ENCODE peak calls at places on chromosome 21, in six cellular contexts. J, W, D, V, A and H are unnamed samples.

GRCh38 chr21:35438643-35439404 is 389.7 kb upstream of the RUNX1 start:
- DNase-seq in A (no peak), V (peak; percentile 16), W (no peak), J (peak; percentile 19), D (no peak), H (no peak)

GRCh38 chr21:36385909-36386642 is 884 bp downstream of the CHAF1B start:
- DNase-seq in D (no peak), W (no peak), A (no peak), J (no peak), V (no peak), H (no peak)

GRCh38 chr21:31255846-31256395 is 88.1 kb downstream of the TIAM1 start:
- DNase-seq in W (no peak), A (no peak), D (no peak), J (no peak), V (no peak), H (no peak)

GRCh38 chr21:38809170-38809878 is 3.6 kb downstream of the ETS2 start:
- DNase-seq in D (no peak), V (no peak), W (no peak), A (no peak), J (no peak), H (no peak)

GRCh38 chr21:45514311-45515021 is 27.8 kb downstream of the SLC19A1 start:
- DNase-seq in A (no peak), J (no peak), V (no peak), W (no peak), D (no peak), H (no peak)

GRCh38 chr21:37767984-37768383 is 148.3 kb downstream of the KCNJ6 start:
- DNase-seq in A (no peak), V (peak; percentile 12), J (no peak), D (no peak), W (no peak), H (no peak)

GRCh38 chr21:45596704-45597318 is 46.7 kb upstream of the PCBP3 start:
- DNase-seq in A (peak; percentile 86), J (peak; percentile 87), W (peak; percentile 78), D (peak; percentile 90), V (no peak), H (peak; percentile 22)

GRCh38 chr21:21111309-21111920 is 113.2 kb downstream of the NCAM2 start:
- DNase-seq in V (no peak), D (no peak), J (no peak), W (no peak), A (no peak), H (no peak)